ENCODE peak calls at places on chromosomes 1 and 21, in eight cellular contexts. X is GM23248, V is heart right ventricle, C is psoas muscle, W is pancreas, L is thyroid gland, R is H1, N is right cardiac atrium. J is an unnamed sample.

GRCh38 chr21:42873096-42873495 is 6.2 kb downstream of the WDR4 start:
- DNase-seq in V (no peak), N (peak; percentile 6), X (no peak), L (no peak), W (peak; percentile 27), R (no peak), C (no peak), J (no peak)

GRCh38 chr21:43864806-43865470 is at the start of gene AGPAT3:
- DNase-seq in R (no peak), W (peak; percentile 55), N (peak; percentile 75), X (peak; percentile 51), L (peak; percentile 25), V (no peak), C (peak; percentile 44), J (no peak)

GRCh38 chr21:45979651-45980050 is 1.9 kb upstream of the COL6A1 start:
- DNase-seq in L (no peak), N (no peak), C (no peak), V (no peak), X (no peak), R (no peak), W (no peak), J (no peak)

GRCh38 chr1:117173711-117174110 is 37.0 kb downstream of the VTCN1 start:
- DNase-seq in W (no peak), C (no peak), N (no peak), X (no peak), R (no peak), V (no peak), L (no peak), J (no peak)

GRCh38 chr1:55720243-55720642 is 505.1 kb upstream of the USP24 start:
- DNase-seq in X (peak; percentile 44), V (no peak), W (no peak), N (peak; percentile 49), C (peak; percentile 42), L (peak; percentile 20), R (no peak), J (peak; percentile 51)

GRCh38 chr1:89673251-89673650 is 40.3 kb downstream of the LRRC8C start:
- DNase-seq in X (peak; percentile 41), N (no peak), C (no peak), V (no peak), W (no peak), L (no peak), R (no peak), J (no peak)

GRCh38 chr1:96843196-96843595 is 121.6 kb downstream of the PTBP2 start:
- DNase-seq in W (no peak), C (no peak), X (peak; percentile 74), R (no peak), N (no peak), V (no peak), L (no peak), J (no peak)

GRCh38 chr1:201456499-201457309 is 12.3 kb downstream of the PHLDA3 start:
- DNase-seq in X (peak; percentile 99), L (peak; percentile 81), C (peak; percentile 85), R (no peak), V (peak; percentile 59), W (no peak), N (peak; percentile 88), J (no peak)

GRCh38 chr1:11207898-11208611 is 18.9 kb downstream of the ANGPTL7 start:
- DNase-seq in V (no peak), X (peak; percentile 16), L (peak; percentile 9), R (no peak), W (no peak), C (peak; percentile 41), N (peak; percentile 89), J (no peak)

GRCh38 chr1:109932232-109932631 is 21.6 kb downstream of the CSF1 start:
- DNase-seq in N (no peak), X (no peak), W (no peak), V (no peak), C (no peak), L (no peak), R (no peak), J (no peak)

GRCh38 chr1:99789715-99790114 is 23.3 kb upstream of the FRRS1 start:
- DNase-seq in L (no peak), V (no peak), R (no peak), C (no peak), W (no peak), N (no peak), X (no peak), J (no peak)

GRCh38 chr1:81424056-81424455 is 376.7 kb upstream of the ADGRL2 start:
- DNase-seq in C (no peak), W (no peak), L (no peak), R (no peak), V (no peak), X (peak; percentile 3), N (no peak), J (no peak)

GRCh38 chr1:111559736-111560279 is 56.4 kb upstream of the ADORA3 start:
- DNase-seq in W (no peak), R (no peak), N (no peak), X (peak; percentile 88), V (no peak), L (no peak), C (no peak), J (no peak)

GRCh38 chr1:157092831-157093230 is 6.8 kb downstream of the ETV3L start:
- DNase-seq in W (no peak), R (no peak), C (peak; percentile 45), L (peak; percentile 73), X (no peak), N (peak; percentile 85), V (peak; percentile 73), J (no peak)

GRCh38 chr1:198295975-198296374 is 139.2 kb downstream of the NEK7 start:
- DNase-seq in V (no peak), L (no peak), W (no peak), C (no peak), N (peak; percentile 32), X (no peak), R (no peak), J (no peak)

GRCh38 chr1:25356848-25357247 is 18.7 kb downstream of the TMEM50A start:
- DNase-seq in V (no peak), C (no peak), L (no peak), R (no peak), W (no peak), X (peak; percentile 74), N (no peak), J (no peak)

DNA sequence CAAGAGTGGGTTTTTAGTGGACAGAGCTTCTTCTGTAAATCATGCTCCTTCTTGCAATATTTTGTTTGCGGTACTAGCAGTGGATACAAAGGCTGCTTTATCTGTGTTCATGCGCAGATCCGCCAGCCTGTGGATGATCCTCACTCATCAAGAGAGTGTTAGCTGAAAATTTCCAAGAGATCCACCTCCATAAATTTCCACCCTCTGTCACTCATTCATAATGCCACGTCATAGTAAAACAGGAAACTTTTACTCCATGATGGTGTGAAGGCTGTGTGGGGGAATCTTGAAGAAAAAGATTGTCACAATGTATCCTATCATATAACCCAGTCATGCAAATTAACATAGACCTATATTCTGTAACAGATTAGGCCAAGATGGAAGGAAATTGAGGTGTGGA is 4.4 kb upstream of the MAPKAPK2 start:
- DNase-seq in N (no peak), V (no peak), W (no peak), R (no peak), X (no peak), C (no peak), L (no peak), J (no peak)
- H3K9me3 ChIP-seq in N (no peaks in the 10 kb centered on the region), V (no peaks in the 10 kb centered on the region), W (no peaks in the 10 kb centered on the region), R (no peaks in the 10 kb centered on the region), X (no peaks in the 10 kb centered on the region), C (no peaks in the 10 kb centered on the region), L (no peaks in the 10 kb centered on the region), J (no peaks in the 10 kb centered on the region)

GRCh38 chr21:44932366-44933181 is 7.3 kb upstream of the SLX9 start:
- DNase-seq in N (peak; percentile 74), X (peak; percentile 72), W (peak; percentile 63), C (peak; percentile 49), R (no peak), L (no peak), V (no peak), J (no peak)

GRCh38 chr21:44931137-44931500 is 8.7 kb upstream of the SLX9 start:
- DNase-seq in C (peak; percentile 42), W (peak; percentile 43), X (peak; percentile 75), L (no peak), R (no peak), N (peak; percentile 66), V (no peak), J (peak; percentile 88)

GRCh38 chr21:44933199-44933937 is 6.5 kb upstream of the SLX9 start:
- DNase-seq in N (peak; percentile 47), W (peak; percentile 52), L (no peak), V (no peak), C (peak; percentile 12), X (no peak), R (no peak), J (no peak)

GRCh38 chr21:44930543-44930981 is 9.3 kb upstream of the SLX9 start:
- DNase-seq in N (peak; percentile 81), X (peak; percentile 65), R (no peak), C (peak; percentile 38), W (peak; percentile 54), V (no peak), L (no peak), J (no peak)

GRCh38 chr21:44931501-44932365 is 8.1 kb upstream of the SLX9 start:
- DNase-seq in L (no peak), X (peak; percentile 25), W (peak; percentile 64), N (peak; percentile 44), V (no peak), C (peak; percentile 17), R (no peak), J (peak; percentile 84)
- H3K27ac ChIP-seq in L (no peak overlapping the region), X (peak overlapping the region; percentile 1), W (no peak overlapping the region), N (no peak overlapping the region), V (no peak overlapping the region), C (no peak overlapping the region), R (no peak overlapping the region), J (peak overlapping the region; percentile 93)

DNA sequence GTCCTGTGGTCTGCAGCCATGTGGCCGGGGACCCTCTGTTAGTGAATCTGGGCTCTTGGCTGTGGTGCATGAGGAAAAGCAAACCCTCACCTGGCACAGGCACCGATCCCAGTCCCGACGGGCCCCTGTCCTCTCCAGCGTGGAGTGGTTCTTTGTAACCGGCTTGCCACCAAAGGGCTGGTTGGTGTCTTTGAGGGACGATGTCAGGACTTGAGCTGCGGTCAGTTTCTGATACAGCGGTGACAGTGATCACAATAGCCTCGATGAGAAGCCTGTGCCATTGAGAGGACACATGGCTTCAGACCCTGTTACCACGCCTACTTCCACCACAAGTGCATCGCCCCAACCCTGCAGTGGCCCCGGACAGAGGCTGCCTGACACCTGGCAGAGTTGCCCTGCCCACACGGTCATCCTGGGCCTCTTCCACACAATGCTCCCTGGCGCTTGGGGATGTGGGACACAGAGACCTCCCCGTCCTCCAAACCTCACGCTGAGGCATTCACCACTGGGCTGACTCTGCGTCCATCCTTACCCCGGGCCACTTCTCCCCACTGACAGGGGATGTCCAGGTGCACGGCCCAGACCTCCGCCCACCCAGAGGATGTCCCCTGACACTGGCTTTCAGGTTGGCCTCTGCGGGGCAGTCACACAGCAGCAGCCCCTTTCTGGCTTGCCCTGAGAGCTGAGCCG is 18.8 kb upstream of the ACTRT2 start:
- DNase-seq in L (no peak), N (no peak), V (no peak), R (no peak), W (no peak), C (no peak), X (no peak), J (peak; percentile 23)
- H3K9me3 ChIP-seq in L (no peaks in the 10 kb centered on the region), N (no peaks in the 10 kb centered on the region), V (peaks cover 2% of the 10 kb centered on the region), R (peaks cover 84% of the 10 kb centered on the region), W (no peaks in the 10 kb centered on the region), C (no peaks in the 10 kb centered on the region), X (no peaks in the 10 kb centered on the region), J (no peaks in the 10 kb centered on the region)

GRCh38 chr1:9844746-9845145 is 21.0 kb upstream of the CLSTN1 start:
- DNase-seq in R (no peak), N (no peak), W (peak; percentile 46), L (no peak), X (no peak), V (no peak), C (no peak), J (no peak)
- H3K27ac ChIP-seq in R (no peak overlapping the region), N (no peak overlapping the region), W (no peak overlapping the region), L (no peak overlapping the region), X (no peak overlapping the region), V (no peak overlapping the region), C (no peak overlapping the region), J (no peak overlapping the region)

J was measured in left lung.